ENCODE peak calls at places on chromosomes 6 and 20, in six cellular contexts. G is mesenchymal stem cell, Q is SK-N-MC, B is SK-N-SH, S is GM23248, K is H1. Z is an unnamed sample.

GRCh38 chr6:154343473-154344308 is 12.9 kb downstream of the IPCEF1 start:
- DNase-seq in G (peak; percentile 48), Q (peak; percentile 16), B (no peak), S (peak; percentile 79), K (peak; percentile 60), Z (peak; percentile 90)

GRCh38 chr6:33840064-33840926 is 36.5 kb upstream of the MLN start:
- DNase-seq in G (peak; percentile 100), Q (peak; percentile 97), B (no peak), S (peak; percentile 99), K (no peak), Z (no peak)

GRCh38 chr20:34712525-34713192 is 8.5 kb downstream of the TP53INP2 start:
- DNase-seq in G (no peak), Q (no peak), B (no peak), S (no peak), K (no peak), Z (no peak)

GRCh38 chr6:149864578-149865535 is 698 bp upstream of the LRP11 start:
- DNase-seq in G (peak; percentile 88), Q (no peak), B (peak; percentile 71), S (peak; percentile 88), K (no peak), Z (no peak)

GRCh38 chr6:15962449-15962764 is 166.5 kb upstream of the MYLIP start:
- DNase-seq in G (peak; percentile 71), Q (no peak), B (no peak), S (peak; percentile 84), K (no peak), Z (no peak)

GRCh38 chr6:119742188-119742803 is 392.7 kb upstream of the MAN1A1 start:
- DNase-seq in G (peak; percentile 50), Q (no peak), B (peak; percentile 35), S (peak; percentile 70), K (no peak), Z (peak; percentile 93)

GRCh38 chr20:62900692-62901584 is 25.4 kb downstream of the DIDO1 start:
- DNase-seq in G (peak; percentile 24), Q (no peak), B (no peak), S (peak; percentile 30), K (no peak), Z (peak; percentile 77)

GRCh38 chr6:22349528-22349927 is 52.7 kb upstream of the PRL start:
- DNase-seq in G (no peak), Q (no peak), B (no peak), S (no peak), K (no peak), Z (no peak)

GRCh38 chr20:51810155-51811039 is 8.1 kb upstream of the SALL4 start:
- DNase-seq in G (no peak), Q (no peak), B (no peak), S (no peak), K (no peak), Z (peak; percentile 73)

GRCh38 chr20:36825374-36826104 is 50.4 kb upstream of the TLDC2 start:
- DNase-seq in G (no peak), Q (no peak), B (peak; percentile 96), S (no peak), K (no peak), Z (no peak)

GRCh38 chr6:90044182-90044832 is 150.0 kb downstream of the GJA10 start:
- DNase-seq in G (peak; percentile 10), Q (no peak), B (no peak), S (no peak), K (no peak), Z (no peak)

GRCh38 chr6:6998194-6998569 is 109.6 kb upstream of the RREB1 start:
- DNase-seq in G (peak; percentile 3), Q (no peak), B (no peak), S (peak; percentile 75), K (no peak), Z (peak; percentile 45)

GRCh38 chr6:107185570-107185969 is 70.3 kb upstream of the BEND3 start:
- DNase-seq in G (peak; percentile 14), Q (no peak), B (peak; percentile 41), S (peak; percentile 12), K (no peak), Z (peak; percentile 69)

GRCh38 chr20:51900443-51900842 is 98.1 kb upstream of the SALL4 start:
- DNase-seq in G (no peak), Q (no peak), B (no peak), S (no peak), K (no peak), Z (no peak)

GRCh38 chr6:47165918-47166317 is 123.8 kb upstream of the ADGRF1 start:
- DNase-seq in G (peak; percentile 77), Q (no peak), B (no peak), S (no peak), K (no peak), Z (no peak)

GRCh38 chr6:81169166-81169565 is 583.3 kb downstream of the TENT5A start:
- DNase-seq in G (peak; percentile 60), Q (no peak), B (no peak), S (peak; percentile 27), K (no peak), Z (no peak)

GRCh38 chr20:62755817-62756724 is 40.2 kb upstream of the MRGBP start:
- DNase-seq in G (no peak), Q (no peak), B (no peak), S (peak; percentile 23), K (no peak), Z (no peak)

GRCh38 chr20:59013031-59013951 is 5.9 kb upstream of the TUBB1 start:
- DNase-seq in G (no peak), Q (no peak), B (no peak), S (no peak), K (no peak), Z (peak; percentile 39)

GRCh38 chr20:50187403-50188051 is 3.1 kb upstream of the CEBPB start:
- DNase-seq in G (peak; percentile 36), Q (no peak), B (no peak), S (peak; percentile 61), K (no peak), Z (peak; percentile 70)

GRCh38 chr6:106692112-106692822 is 62.9 kb downstream of the QRSL1 start:
- DNase-seq in G (peak; percentile 1), Q (no peak), B (no peak), S (peak; percentile 74), K (peak; percentile 50), Z (peak; percentile 79)

GRCh38 chr6:106163446-106163965 is 77.4 kb downstream of the PRDM1 start:
- DNase-seq in G (peak; percentile 79), Q (no peak), B (no peak), S (peak; percentile 92), K (no peak), Z (peak; percentile 79)

GRCh38 chr6:155301867-155302266 is 12.4 kb downstream of the TFB1M start:
- DNase-seq in G (peak; percentile 39), Q (peak; percentile 61), B (no peak), S (peak; percentile 8), K (no peak), Z (no peak)

GRCh38 chr6:114144887-114145851 is 174.2 kb upstream of the HDAC2 start:
- DNase-seq in G (no peak), Q (no peak), B (no peak), S (no peak), K (no peak), Z (peak; percentile 72)

GRCh38 chr6:27986928-27987725 is 30.1 kb downstream of the OR2B6 start:
- DNase-seq in G (no peak), Q (no peak), B (no peak), S (peak; percentile 14), K (no peak), Z (no peak)

GRCh38 chr6:116444991-116445566 is 16.1 kb upstream of the CALHM6 start:
- DNase-seq in G (no peak), Q (no peak), B (no peak), S (no peak), K (no peak), Z (no peak)

GRCh38 chr20:33159713-33160112 is 8.2 kb upstream of the BPIFA2 start:
- DNase-seq in G (no peak), Q (no peak), B (no peak), S (no peak), K (no peak), Z (peak; percentile 22)

GRCh38 chr6:20335872-20336271 is 65.8 kb upstream of the E2F3 start:
- DNase-seq in G (no peak), Q (no peak), B (no peak), S (no peak), K (no peak), Z (no peak)
- H3K9ac ChIP-seq in G (no peak overlapping the region), Q (no peak overlapping the region), B (no peak overlapping the region), S (no peak overlapping the region), K (no peak overlapping the region), Z (no peak overlapping the region)

GRCh38 chr6:148509152-148509571 is 166.5 kb downstream of the SASH1 start:
- DNase-seq in G (peak; percentile 48), Q (no peak), B (no peak), S (peak; percentile 77), K (no peak), Z (no peak)
- H3K9ac ChIP-seq in G (peak overlapping the region; percentile 98), Q (peak overlapping the region; percentile 75), B (peak overlapping the region; percentile 90), S (peak overlapping the region; percentile 100), K (no peak overlapping the region), Z (no peak overlapping the region)

GRCh38 chr6:63094947-63095346 is 116.3 kb upstream of the FKBP1C start:
- DNase-seq in G (no peak), Q (no peak), B (no peak), S (no peak), K (no peak), Z (no peak)

GRCh38 chr6:63100066-63100465 is 111.2 kb upstream of the FKBP1C start:
- DNase-seq in G (no peak), Q (no peak), B (no peak), S (no peak), K (no peak), Z (no peak)

DNA sequence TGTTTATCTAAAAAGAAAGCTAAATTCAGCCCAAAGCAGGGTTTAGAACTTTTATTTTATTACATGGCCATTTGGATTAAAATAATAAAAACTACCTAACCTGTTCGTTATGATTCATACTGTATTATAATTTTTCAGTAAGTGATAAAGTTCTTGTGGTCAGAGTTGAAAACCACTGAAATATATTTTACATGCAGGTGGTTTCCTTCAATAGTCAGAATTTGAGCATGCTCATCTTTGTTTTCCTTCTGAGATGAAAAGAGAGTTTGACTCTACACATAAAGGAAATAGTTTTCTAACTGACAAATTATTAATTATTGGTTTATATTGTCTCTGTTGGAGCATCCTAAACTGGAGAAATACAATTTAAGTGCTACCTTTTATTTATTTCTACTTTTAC is 114.0 kb upstream of the FKBP1C start:
- DNase-seq in G (no peak), Q (no peak), B (no peak), S (no peak), K (no peak), Z (no peak)
- H3K9ac ChIP-seq in G (no peak overlapping the region), Q (no peak overlapping the region), B (no peak overlapping the region), S (no peak overlapping the region), K (no peak overlapping the region), Z (no peak overlapping the region)

GRCh38 chr6:140366991-140367390 is 992.5 kb upstream of the CITED2 start:
- DNase-seq in G (peak; percentile 71), Q (no peak), B (no peak), S (peak; percentile 40), K (no peak), Z (no peak)

GRCh38 chr6:140372064-140372463 is 997.6 kb upstream of the CITED2 start:
- DNase-seq in G (no peak), Q (peak; percentile 81), B (no peak), S (no peak), K (no peak), Z (no peak)

GRCh38 chr6:140371360-140371870 is 997.0 kb upstream of the CITED2 start:
- DNase-seq in G (peak; percentile 32), Q (peak; percentile 26), B (no peak), S (peak; percentile 28), K (no peak), Z (no peak)

GRCh38 chr6:140376209-140376608 is 1001.8 kb upstream of the CITED2 start:
- DNase-seq in G (no peak), Q (no peak), B (no peak), S (no peak), K (no peak), Z (no peak)

GRCh38 chr6:140370949-140371348 is 996.5 kb upstream of the CITED2 start:
- DNase-seq in G (no peak), Q (no peak), B (no peak), S (peak; percentile 32), K (no peak), Z (no peak)
- H3K9ac ChIP-seq in G (no peak overlapping the region), Q (no peak overlapping the region), B (no peak overlapping the region), S (peak overlapping the region; percentile 2), K (no peak overlapping the region), Z (no peak overlapping the region)

Z was measured in endodermal cell.